ENCODE peak calls at places on chromosomes 2 and 18, in seven cellular contexts. One of them, this sample, is unnamed.

GRCh38 chr2:180571559-180571958 is 408.8 kb upstream of the UBE2E3 start:
- DNase-seq in transverse colon: no peak
- DNase-seq in AG10803: peak; percentile 84
- DNase-seq in brain microvascular endothelial cell: peak; percentile 34
- DNase-seq in Peyer's patch: no peak
- DNase-seq in fibroblast of lung: peak; percentile 79
- DNase-seq in neural crest cell: no peak
- DNase-seq in this sample: peak; percentile 76

GRCh38 chr2:45944075-45944474 is 292.6 kb downstream of the PRKCE start:
- DNase-seq in transverse colon: no peak
- DNase-seq in AG10803: peak; percentile 65
- DNase-seq in brain microvascular endothelial cell: peak; percentile 75
- DNase-seq in Peyer's patch: no peak
- DNase-seq in fibroblast of lung: peak; percentile 85
- DNase-seq in neural crest cell: no peak
- DNase-seq in this sample: peak; percentile 79

GRCh38 chr2:141062016-141062415 is 1068.8 kb downstream of the LRP1B start:
- DNase-seq in transverse colon: no peak
- DNase-seq in AG10803: no peak
- DNase-seq in brain microvascular endothelial cell: no peak
- DNase-seq in Peyer's patch: no peak
- DNase-seq in fibroblast of lung: no peak
- DNase-seq in neural crest cell: no peak
- DNase-seq in this sample: no peak

GRCh38 chr2:37631698-37632097 is 39.7 kb downstream of the CDC42EP3 start:
- DNase-seq in transverse colon: no peak
- DNase-seq in AG10803: no peak
- DNase-seq in brain microvascular endothelial cell: no peak
- DNase-seq in Peyer's patch: no peak
- DNase-seq in fibroblast of lung: no peak
- DNase-seq in neural crest cell: no peak
- DNase-seq in this sample: no peak

GRCh38 chr2:195049372-195050031 is 607.5 kb upstream of the SLC39A10 start:
- DNase-seq in transverse colon: no peak
- DNase-seq in AG10803: no peak
- DNase-seq in brain microvascular endothelial cell: no peak
- DNase-seq in Peyer's patch: no peak
- DNase-seq in fibroblast of lung: peak; percentile 60
- DNase-seq in neural crest cell: no peak
- DNase-seq in this sample: peak; percentile 8

GRCh38 chr2:2834105-2834504 is 503.0 kb upstream of the MYT1L start:
- DNase-seq in transverse colon: no peak
- DNase-seq in AG10803: no peak
- DNase-seq in brain microvascular endothelial cell: no peak
- DNase-seq in Peyer's patch: no peak
- DNase-seq in fibroblast of lung: no peak
- DNase-seq in neural crest cell: no peak
- DNase-seq in this sample: no peak

GRCh38 chr2:219689676-219690628 is 62.5 kb downstream of the SLC4A3 start:
- DNase-seq in transverse colon: peak; percentile 29
- DNase-seq in AG10803: peak; percentile 75
- DNase-seq in brain microvascular endothelial cell: peak; percentile 76
- DNase-seq in Peyer's patch: peak; percentile 70
- DNase-seq in fibroblast of lung: peak; percentile 72
- DNase-seq in neural crest cell: peak; percentile 49
- DNase-seq in this sample: peak; percentile 82

GRCh38 chr2:81650048-81650971 is 1345.8 kb upstream of the LRRTM1 start:
- DNase-seq in transverse colon: no peak
- DNase-seq in AG10803: no peak
- DNase-seq in brain microvascular endothelial cell: no peak
- DNase-seq in Peyer's patch: no peak
- DNase-seq in fibroblast of lung: peak; percentile 41
- DNase-seq in neural crest cell: no peak
- DNase-seq in this sample: peak; percentile 0

GRCh38 chr2:177264209-177264538 is 353 bp downstream of the NFE2L2 start:
- DNase-seq in transverse colon: peak; percentile 43
- DNase-seq in AG10803: peak; percentile 48
- DNase-seq in brain microvascular endothelial cell: no peak
- DNase-seq in Peyer's patch: no peak
- DNase-seq in fibroblast of lung: no peak
- DNase-seq in neural crest cell: peak; percentile 36
- DNase-seq in this sample: peak; percentile 58

GRCh38 chr2:223469270-223470057 is 132.7 kb downstream of the SCG2 start:
- DNase-seq in transverse colon: peak; percentile 10
- DNase-seq in AG10803: peak; percentile 81
- DNase-seq in brain microvascular endothelial cell: peak; percentile 99
- DNase-seq in Peyer's patch: no peak
- DNase-seq in fibroblast of lung: peak; percentile 78
- DNase-seq in neural crest cell: no peak
- DNase-seq in this sample: peak; percentile 98

GRCh38 chr2:23589739-23590138 is 204.8 kb downstream of the KLHL29 start:
- DNase-seq in transverse colon: no peak
- DNase-seq in AG10803: peak; percentile 18
- DNase-seq in brain microvascular endothelial cell: no peak
- DNase-seq in Peyer's patch: no peak
- DNase-seq in fibroblast of lung: no peak
- DNase-seq in neural crest cell: no peak
- DNase-seq in this sample: no peak

GRCh38 chr18:10270160-10270571 is 184.3 kb upstream of the APCDD1 start:
- DNase-seq in transverse colon: no peak
- DNase-seq in AG10803: peak; percentile 34
- DNase-seq in brain microvascular endothelial cell: peak; percentile 53
- DNase-seq in Peyer's patch: no peak
- DNase-seq in fibroblast of lung: peak; percentile 49
- DNase-seq in neural crest cell: no peak
- DNase-seq in this sample: peak; percentile 46

GRCh38 chr2:235936493-235936892 is 231.7 kb downstream of the GBX2 start:
- DNase-seq in transverse colon: no peak
- DNase-seq in AG10803: no peak
- DNase-seq in brain microvascular endothelial cell: no peak
- DNase-seq in Peyer's patch: peak; percentile 13
- DNase-seq in fibroblast of lung: no peak
- DNase-seq in neural crest cell: no peak
- DNase-seq in this sample: peak; percentile 66

GRCh38 chr2:55419514-55420243 is at the start of gene CCDC88A:
- DNase-seq in transverse colon: peak; percentile 93
- DNase-seq in AG10803: peak; percentile 99
- DNase-seq in brain microvascular endothelial cell: peak; percentile 97
- DNase-seq in Peyer's patch: peak; percentile 94
- DNase-seq in fibroblast of lung: peak; percentile 99
- DNase-seq in neural crest cell: peak; percentile 99
- DNase-seq in this sample: peak; percentile 99
- TF ChIP-seq CTCF in transverse colon: no peak
- TF ChIP-seq CTCF in AG10803: peak; percentile 28
- TF ChIP-seq CTCF in brain microvascular endothelial cell: peak; percentile 30
- TF ChIP-seq CTCF in Peyer's patch: no peak
- TF ChIP-seq CTCF in fibroblast of lung: peak; percentile 29
- TF ChIP-seq CTCF in neural crest cell: peak; percentile 30
- TF ChIP-seq CTCF in this sample: peak; percentile 39

GRCh38 chr2:127270663-127271062 is 23.3 kb downstream of the ERCC3 start:
- DNase-seq in transverse colon: no peak
- DNase-seq in AG10803: no peak
- DNase-seq in brain microvascular endothelial cell: no peak
- DNase-seq in Peyer's patch: no peak
- DNase-seq in fibroblast of lung: no peak
- DNase-seq in neural crest cell: no peak
- DNase-seq in this sample: no peak
- TF ChIP-seq CTCF in transverse colon: peak; percentile 8
- TF ChIP-seq CTCF in AG10803: no peak
- TF ChIP-seq CTCF in brain microvascular endothelial cell: peak; percentile 37
- TF ChIP-seq CTCF in Peyer's patch: no peak
- TF ChIP-seq CTCF in fibroblast of lung: no peak
- TF ChIP-seq CTCF in neural crest cell: peak; percentile 15
- TF ChIP-seq CTCF in this sample: no peak

DNA sequence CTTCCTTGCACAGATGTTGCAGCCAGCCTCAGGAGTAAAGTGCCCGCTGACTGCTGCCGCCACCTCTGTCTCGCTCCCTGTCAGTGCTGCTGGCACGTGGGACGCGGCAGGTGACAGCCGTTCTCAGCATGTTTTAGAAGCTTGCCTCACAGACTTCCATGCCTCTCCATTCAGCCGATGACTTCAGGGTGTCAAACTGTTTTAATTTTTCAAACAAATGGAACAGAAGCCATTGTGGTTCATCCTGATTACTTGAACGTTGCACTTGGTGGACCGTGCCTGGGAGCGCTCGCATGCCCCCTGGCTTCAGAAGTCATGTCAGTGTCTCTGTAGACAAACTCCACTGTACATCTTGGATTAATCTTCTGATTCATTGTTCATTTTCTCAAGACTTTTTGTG is 62.7 kb upstream of the EML6 start:
- DNase-seq in transverse colon: no peak
- DNase-seq in AG10803: no peak
- DNase-seq in brain microvascular endothelial cell: no peak
- DNase-seq in Peyer's patch: no peak
- DNase-seq in fibroblast of lung: no peak
- DNase-seq in neural crest cell: no peak
- DNase-seq in this sample: no peak
- TF ChIP-seq CTCF in transverse colon: no peak
- TF ChIP-seq CTCF in AG10803: peak; percentile 23
- TF ChIP-seq CTCF in brain microvascular endothelial cell: peak; percentile 13
- TF ChIP-seq CTCF in Peyer's patch: no peak
- TF ChIP-seq CTCF in fibroblast of lung: no peak
- TF ChIP-seq CTCF in neural crest cell: no peak
- TF ChIP-seq CTCF in this sample: peak; percentile 23

DNA sequence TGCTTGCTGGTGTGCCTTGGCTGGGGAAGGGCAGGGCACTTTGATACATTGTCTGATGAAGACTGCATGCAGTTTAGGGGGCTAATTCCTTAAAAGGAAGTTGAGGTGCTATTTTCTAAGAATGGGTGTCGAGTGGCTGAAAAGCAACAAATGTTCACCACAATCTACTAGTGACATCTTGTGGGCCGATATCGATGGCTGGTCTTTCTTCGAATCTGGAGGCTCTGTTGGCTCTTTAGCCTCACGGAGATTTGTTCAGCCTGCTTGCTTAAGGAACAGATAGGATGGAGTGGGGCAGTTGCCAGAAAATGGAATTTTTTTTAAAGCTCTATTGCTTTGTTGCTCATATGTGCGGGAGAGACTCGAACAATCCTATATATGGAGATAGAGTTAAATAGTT is 71.0 kb upstream of the LYPD6B start:
- DNase-seq in transverse colon: no peak
- DNase-seq in AG10803: no peak
- DNase-seq in brain microvascular endothelial cell: no peak
- DNase-seq in Peyer's patch: no peak
- DNase-seq in fibroblast of lung: no peak
- DNase-seq in neural crest cell: no peak
- DNase-seq in this sample: peak; percentile 19
- TF ChIP-seq CTCF in transverse colon: no peak
- TF ChIP-seq CTCF in AG10803: no peak
- TF ChIP-seq CTCF in brain microvascular endothelial cell: no peak
- TF ChIP-seq CTCF in Peyer's patch: no peak
- TF ChIP-seq CTCF in fibroblast of lung: no peak
- TF ChIP-seq CTCF in neural crest cell: no peak
- TF ChIP-seq CTCF in this sample: peak; percentile 38

GRCh38 chr2:10900216-10901109 is 11.3 kb upstream of the KCNF1 start:
- DNase-seq in transverse colon: peak; percentile 62
- DNase-seq in AG10803: no peak
- DNase-seq in brain microvascular endothelial cell: no peak
- DNase-seq in Peyer's patch: peak; percentile 63
- DNase-seq in fibroblast of lung: no peak
- DNase-seq in neural crest cell: peak; percentile 23
- DNase-seq in this sample: no peak
- TF ChIP-seq CTCF in transverse colon: peak; percentile 33
- TF ChIP-seq CTCF in AG10803: peak; percentile 31
- TF ChIP-seq CTCF in brain microvascular endothelial cell: peak; percentile 57
- TF ChIP-seq CTCF in Peyer's patch: peak; percentile 10
- TF ChIP-seq CTCF in fibroblast of lung: no peak
- TF ChIP-seq CTCF in neural crest cell: peak; percentile 52
- TF ChIP-seq CTCF in this sample: peak; percentile 48

DNA sequence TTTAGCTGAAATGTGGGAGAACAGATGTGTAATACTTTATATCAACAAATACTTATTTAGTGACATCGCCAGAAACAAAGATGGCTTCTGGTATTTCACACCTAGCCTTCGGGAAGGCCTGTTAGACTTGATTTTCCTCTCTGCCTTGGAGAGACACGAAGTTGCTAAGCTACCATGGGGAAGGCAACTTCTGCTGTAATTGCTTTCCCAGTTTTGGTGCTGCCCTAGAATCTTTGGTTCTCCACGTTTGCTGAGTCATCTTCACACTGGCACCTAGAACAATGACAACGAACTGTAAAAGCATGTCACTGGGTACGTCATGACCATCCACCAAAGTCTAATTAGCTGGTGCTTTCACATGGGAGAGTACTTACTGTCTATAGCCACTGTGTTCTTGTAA is 58.7 kb upstream of the ACTR3 start:
- DNase-seq in transverse colon: no peak
- DNase-seq in AG10803: peak; percentile 64
- DNase-seq in brain microvascular endothelial cell: no peak
- DNase-seq in Peyer's patch: no peak
- DNase-seq in fibroblast of lung: peak; percentile 69
- DNase-seq in neural crest cell: no peak
- DNase-seq in this sample: no peak
- TF ChIP-seq CTCF in transverse colon: no peak
- TF ChIP-seq CTCF in AG10803: no peak
- TF ChIP-seq CTCF in brain microvascular endothelial cell: no peak
- TF ChIP-seq CTCF in Peyer's patch: no peak
- TF ChIP-seq CTCF in fibroblast of lung: no peak
- TF ChIP-seq CTCF in neural crest cell: no peak
- TF ChIP-seq CTCF in this sample: no peak

GRCh38 chr2:212193803-212194202 is 344.8 kb downstream of the ERBB4 start:
- DNase-seq in transverse colon: no peak
- DNase-seq in AG10803: no peak
- DNase-seq in brain microvascular endothelial cell: no peak
- DNase-seq in Peyer's patch: no peak
- DNase-seq in fibroblast of lung: no peak
- DNase-seq in neural crest cell: no peak
- DNase-seq in this sample: no peak
- TF ChIP-seq CTCF in transverse colon: no peak
- TF ChIP-seq CTCF in AG10803: no peak
- TF ChIP-seq CTCF in brain microvascular endothelial cell: no peak
- TF ChIP-seq CTCF in Peyer's patch: no peak
- TF ChIP-seq CTCF in fibroblast of lung: no peak
- TF ChIP-seq CTCF in neural crest cell: no peak
- TF ChIP-seq CTCF in this sample: no peak